ENCODE peak calls at places on chromosomes 1 and 21, in five cellular contexts. J is Karpas-422, W is cardiac muscle cell, R is prostate gland, Z is tibial nerve. C is an unnamed sample. For H3K9me3, the result is how much of the 10 kb centered on the place peaks cover.

GRCh38 chr1:228374711-228375577 is 31.7 kb downstream of the TRIM11 start:
- DNase-seq in J (no peak), W (peak), R (peak), Z (peak), C (no peak)

GRCh38 chr1:167022384-167022783 is 33.3 kb downstream of the MAEL start:
- DNase-seq in J (no peak), W (no peak), R (no peak), Z (no peak), C (no peak)

GRCh38 chr1:29462096-29462495 is 225.8 kb downstream of the PTPRU start:
- DNase-seq in J (no peak), W (no peak), R (no peak), Z (no peak), C (no peak)

GRCh38 chr21:35204850-35205564 is 155.9 kb upstream of the RUNX1 start:
- DNase-seq in J (peak), W (peak), R (peak), Z (peak), C (peak)

GRCh38 chr1:8016244-8017241 is 9.6 kb downstream of the ERRFI1 start:
- DNase-seq in J (no peak), W (peak), R (no peak), Z (no peak), C (no peak)

GRCh38 chr1:53517109-53517508 is 57.9 kb downstream of the DMRTB1 start:
- DNase-seq in J (no peak), W (no peak), R (no peak), Z (no peak), C (no peak)

GRCh38 chr1:46490603-46491499 is 1.2 kb downstream of the DMBX1 start:
- DNase-seq in J (no peak), W (no peak), R (no peak), Z (no peak), C (no peak)

GRCh38 chr1:186231861-186232436 is 143.1 kb downstream of the TPR start:
- DNase-seq in J (no peak), W (no peak), R (no peak), Z (no peak), C (no peak)

GRCh38 chr1:58933599-58933926 is 149.7 kb upstream of the JUN start:
- DNase-seq in J (no peak), W (peak), R (no peak), Z (no peak), C (peak)

GRCh38 chr1:115980998-115981993 is 5.0 kb downstream of the SLC22A15 start:
- DNase-seq in J (peak), W (peak), R (no peak), Z (no peak), C (peak)

GRCh38 chr1:172394167-172394751 is 26.2 kb upstream of the C1orf105 start:
- DNase-seq in J (no peak), W (no peak), R (no peak), Z (no peak), C (peak)

GRCh38 chr1:39043513-39043912 is 17.4 kb downstream of the NDUFS5 start:
- DNase-seq in J (no peak), W (no peak), R (no peak), Z (no peak), C (no peak)

GRCh38 chr1:117077267-117077666 is 17.1 kb downstream of the TTF2 start:
- DNase-seq in J (no peak), W (peak), R (no peak), Z (no peak), C (peak)

GRCh38 chr1:35390600-35391494 is 122.3 kb downstream of the ZMYM4 start:
- DNase-seq in J (no peak), W (no peak), R (no peak), Z (no peak), C (no peak)

GRCh38 chr1:230370109-230370508 is 56.0 kb downstream of the PGBD5 start:
- DNase-seq in J (no peak), W (no peak), R (no peak), Z (no peak), C (no peak)

GRCh38 chr1:88855986-88856385 is 35.4 kb downstream of the GTF2B start:
- DNase-seq in J (no peak), W (peak), R (no peak), Z (no peak), C (no peak)

GRCh38 chr1:88847618-88848017 is 43.7 kb downstream of the GTF2B start:
- DNase-seq in J (no peak), W (no peak), R (no peak), Z (no peak), C (no peak)

DNA sequence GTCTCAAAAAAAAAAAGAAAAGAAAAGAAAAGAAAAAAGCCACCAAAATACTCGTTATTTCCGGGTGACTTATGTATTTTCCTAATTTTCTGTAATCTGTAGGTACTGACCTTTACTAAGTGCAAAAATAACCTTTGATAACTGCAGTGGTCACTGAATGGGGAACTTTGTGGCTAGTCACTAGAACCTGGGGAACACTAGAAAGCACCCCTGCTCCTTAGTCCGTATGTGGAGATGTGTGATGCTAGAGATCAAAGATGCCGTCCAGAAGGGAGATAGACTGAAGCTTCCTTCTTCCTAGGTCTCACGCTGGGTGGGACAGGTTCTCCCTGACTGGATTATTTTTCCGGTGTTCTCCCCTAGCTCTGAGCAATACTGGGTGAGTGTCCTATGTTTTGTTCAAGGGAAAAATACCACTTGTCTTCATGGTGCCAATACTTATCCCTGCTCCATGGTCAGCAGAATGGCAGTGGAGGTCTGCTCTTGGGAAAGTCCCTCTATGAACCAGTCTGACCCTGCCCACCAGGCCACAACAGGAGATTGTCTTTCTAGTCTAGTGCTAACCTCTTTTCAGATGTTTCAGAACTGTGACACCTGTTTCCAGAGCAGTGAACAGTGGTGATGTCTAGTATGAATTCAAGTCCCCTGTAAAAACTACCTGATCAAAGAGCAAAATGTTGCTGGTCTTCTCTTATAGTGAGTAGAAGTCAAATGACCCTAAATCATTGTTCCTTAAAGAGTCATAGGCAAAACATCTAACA is 39.9 kb downstream of the GTF2B start:
- DNase-seq in J (no peak), W (no peak), R (no peak), Z (no peak), C (no peak)
- H3K27ac ChIP-seq in J (no peak), W (peak), R (no peak), Z (no peak), C (no peak)

GRCh38 chr1:2896824-2897223 is 95.3 kb upstream of the TTC34 start:
- DNase-seq in J (no peak), W (no peak), R (no peak), Z (no peak), C (no peak)

GRCh38 chr1:2890221-2890850 is 88.8 kb upstream of the TTC34 start:
- DNase-seq in J (no peak), W (no peak), R (no peak), Z (no peak), C (no peak)

GRCh38 chr1:2888281-2888845 is 86.9 kb upstream of the TTC34 start:
- DNase-seq in J (no peak), W (no peak), R (no peak), Z (no peak), C (no peak)

GRCh38 chr1:2894381-2895041 is 93.0 kb upstream of the TTC34 start:
- DNase-seq in J (no peak), W (no peak), R (no peak), Z (no peak), C (no peak)

DNA sequence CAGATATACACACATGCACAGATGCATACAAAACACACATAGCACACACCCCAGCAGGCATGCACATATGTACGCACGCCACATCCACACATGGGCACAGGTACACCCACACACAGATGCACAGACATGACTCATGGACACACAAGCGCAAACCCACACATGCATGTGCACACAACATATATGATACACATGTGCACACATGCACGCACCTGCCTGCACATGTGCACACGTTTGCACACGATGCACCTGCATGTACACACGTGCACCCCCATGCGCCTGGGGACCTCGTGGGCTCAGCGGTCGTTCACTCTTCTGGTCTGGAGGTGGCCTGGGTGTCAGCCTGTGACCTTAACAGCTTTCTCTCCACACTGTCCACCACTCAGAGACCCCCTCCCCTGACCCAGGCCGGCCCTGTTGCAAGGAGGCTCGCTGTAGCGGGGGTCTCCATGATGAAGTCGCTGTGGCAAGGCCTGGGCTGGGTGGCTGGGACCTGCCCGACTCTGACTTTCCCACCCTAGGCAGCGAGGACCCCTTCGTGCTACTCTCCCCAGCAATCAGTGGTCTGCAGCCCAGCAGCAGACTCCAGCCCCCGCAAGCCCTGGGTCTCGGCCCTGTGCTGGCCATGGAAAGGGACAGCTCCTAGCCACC is 92.1 kb upstream of the TTC34 start:
- DNase-seq in J (no peak), W (no peak), R (no peak), Z (no peak), C (no peak)
- H3K9me3 ChIP-seq in J (under half), W (under half), R (under half), Z (under half), C (under half)

GRCh38 chr21:38804030-38804616 is 1.6 kb upstream of the ETS2 start:
- DNase-seq in J (no peak), W (no peak), R (no peak), Z (no peak), C (no peak)

GRCh38 chr21:38806942-38807284 is 1.2 kb downstream of the ETS2 start:
- DNase-seq in J (no peak), W (no peak), R (no peak), Z (no peak), C (no peak)

GRCh38 chr21:38806153-38806941 is 618 bp downstream of the ETS2 start:
- DNase-seq in J (peak), W (no peak), R (no peak), Z (no peak), C (no peak)

GRCh38 chr21:38804617-38805281 is 980 bp upstream of the ETS2 start:
- DNase-seq in J (peak), W (peak), R (peak), Z (peak), C (no peak)

DNA sequence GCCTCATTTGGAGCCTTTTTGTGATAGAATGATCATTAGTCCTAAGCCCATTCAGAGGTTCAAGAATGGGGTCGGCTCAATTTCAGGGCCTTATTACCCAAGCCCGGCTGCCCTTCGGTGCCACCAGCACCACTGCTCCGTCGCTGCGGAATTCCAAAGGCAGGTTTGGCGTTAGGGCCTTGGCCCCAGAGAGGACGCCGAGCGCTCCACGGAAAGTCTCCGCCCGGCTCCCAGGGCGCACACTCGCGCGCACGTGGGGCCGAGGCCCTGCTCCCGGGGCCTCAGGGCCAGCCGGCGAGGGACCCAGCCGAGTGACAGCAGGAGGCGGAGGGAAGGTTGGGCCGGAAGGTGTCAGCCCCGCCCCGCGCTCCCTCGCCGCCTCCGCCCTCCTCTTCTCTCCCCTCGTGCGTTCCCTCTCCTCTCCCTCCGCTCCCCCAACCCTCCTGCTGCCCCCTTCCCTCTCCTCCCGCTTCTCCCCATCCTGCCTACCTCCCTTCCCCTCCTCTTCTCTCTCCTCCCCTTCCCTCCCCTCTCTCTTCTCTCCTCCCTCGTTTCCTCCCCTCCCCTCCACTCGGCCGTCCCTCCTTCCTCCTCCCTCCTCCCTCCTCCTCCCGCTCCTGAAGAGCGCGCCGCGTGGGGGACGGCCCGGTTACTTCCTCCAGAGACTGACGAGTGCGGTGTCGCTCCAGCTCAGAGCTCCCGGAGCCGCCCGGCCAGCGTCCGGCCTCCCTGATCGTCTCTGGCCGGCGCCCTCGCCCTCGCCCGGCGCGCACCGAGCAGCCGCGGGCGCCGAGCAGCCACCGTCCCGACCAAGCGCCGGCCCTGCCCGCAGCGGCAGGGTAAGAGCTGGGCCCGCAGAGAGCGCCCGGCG is at the start of gene ETS2:
- DNase-seq in J (peak), W (peak), R (peak), Z (peak), C (peak)
- H3K27ac ChIP-seq in J (peak), W (peak), R (peak), Z (peak), C (peak)

DNA sequence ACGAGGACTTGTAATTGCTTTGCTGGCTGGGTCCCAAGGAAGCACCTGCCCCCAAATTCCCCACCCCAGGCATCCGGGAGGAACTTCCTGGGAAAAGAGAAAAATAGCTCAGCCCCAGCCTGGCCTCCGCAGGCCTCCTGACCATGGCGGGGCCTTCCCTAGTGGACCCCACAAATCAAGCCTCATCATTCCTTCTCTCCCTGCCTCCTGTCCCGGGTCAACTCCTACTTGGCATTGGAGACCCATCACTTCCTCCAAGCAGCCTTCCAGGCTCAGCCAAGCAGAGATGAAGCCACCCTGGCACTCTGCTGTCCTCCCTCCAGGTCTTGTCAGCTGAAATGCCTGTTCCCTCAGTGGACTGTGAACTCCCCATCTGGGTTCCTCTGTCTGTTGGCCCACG is 38.0 kb downstream of the AJAP1 start:
- DNase-seq in J (no peak), W (no peak), R (no peak), Z (no peak), C (no peak)
- H3K9me3 ChIP-seq in J (under half), W (under half), R (under half), Z (under half), C (under half)

GRCh38 chr1:26130695-26131094 is 19.1 kb downstream of the PDIK1L start:
- DNase-seq in J (no peak), W (no peak), R (no peak), Z (no peak), C (no peak)
- H3K27ac ChIP-seq in J (no peak), W (no peak), R (no peak), Z (no peak), C (no peak)

GRCh38 chr1:42506576-42506975 is 43.5 kb downstream of the CCDC30 start:
- DNase-seq in J (no peak), W (no peak), R (no peak), Z (no peak), C (no peak)

DNA sequence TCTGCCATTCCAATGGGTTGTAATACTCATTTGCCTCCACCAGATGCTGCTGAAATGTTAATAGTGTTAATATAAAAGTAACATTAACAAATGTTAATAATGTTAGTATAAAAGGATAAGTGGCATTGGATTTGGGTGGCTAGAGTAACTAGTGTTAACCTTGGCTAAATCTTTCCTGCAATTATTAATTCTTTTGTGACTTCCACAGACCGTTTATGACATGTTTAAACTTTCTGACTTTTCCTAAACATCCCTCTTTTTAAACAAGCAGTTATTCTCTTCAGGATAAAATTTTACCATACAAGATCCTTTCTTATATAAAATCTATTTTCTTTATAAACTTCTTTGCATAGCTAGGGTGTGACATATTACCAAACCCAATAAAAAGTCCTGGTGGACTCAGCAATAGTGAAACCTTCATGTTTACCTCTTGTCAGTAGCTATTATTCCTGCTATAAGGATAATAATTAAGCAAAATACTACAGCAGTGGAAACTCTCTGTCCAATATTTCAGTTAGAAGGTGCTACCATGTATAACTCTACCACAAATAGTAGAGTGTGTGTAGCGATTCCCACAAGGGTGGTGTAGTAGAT is 41.5 kb downstream of the CCDC30 start:
- DNase-seq in J (no peak), W (no peak), R (no peak), Z (no peak), C (no peak)
- H3K9me3 ChIP-seq in J (under half), W (under half), R (under half), Z (under half), C (under half)

C was measured in SJSA1.